ENCODE peak calls at places on chromosome 21, in five cellular contexts. E is fibroblast of lung; J is mucosa of descending colon; L is CD4-positive, alpha-beta memory T cell; Y is ovary. G is an unnamed sample. For H3K4me1, the result is how much of the 10 kb centered on the place peaks cover.

GRCh38 chr21:17730782-17731181 is 88.4 kb downstream of the C21orf91 start:
- DNase-seq in E (peak), J (no peak), L (no peak), Y (no peak), G (no peak)

GRCh38 chr21:17191346-17191993 is 321.4 kb upstream of the CXADR start:
- DNase-seq in E (no peak), J (no peak), L (no peak), Y (no peak), G (no peak)

GRCh38 chr21:32483293-32483595 is 70.7 kb downstream of the EVA1C start:
- DNase-seq in E (no peak), J (no peak), L (no peak), Y (no peak), G (no peak)

GRCh38 chr21:37561941-37562919 is 195.7 kb downstream of the DYRK1A start:
- DNase-seq in E (no peak), J (no peak), L (no peak), Y (no peak), G (no peak)

GRCh38 chr21:43325968-43326367 is 101.0 kb downstream of the SIK1 start:
- DNase-seq in E (no peak), J (no peak), L (no peak), Y (no peak), G (no peak)

GRCh38 chr21:39546522-39546921 is 66.2 kb upstream of the B3GALT5 start:
- DNase-seq in E (no peak), J (no peak), L (no peak), Y (no peak), G (no peak)

GRCh38 chr21:24895885-24896734 is 711.2 kb downstream of the MRPL39 start:
- DNase-seq in E (peak), J (no peak), L (no peak), Y (peak), G (no peak)

GRCh38 chr21:29717659-29718058 is 222.1 kb downstream of the GRIK1 start:
- DNase-seq in E (no peak), J (no peak), L (no peak), Y (no peak), G (no peak)

GRCh38 chr21:26881504-26882228 is 36.5 kb upstream of the ADAMTS1 start:
- DNase-seq in E (peak), J (no peak), L (no peak), Y (no peak), G (no peak)

GRCh38 chr21:25313891-25314646 is 293.2 kb downstream of the MRPL39 start:
- DNase-seq in E (peak), J (no peak), L (no peak), Y (no peak), G (no peak)

GRCh38 chr21:44871576-44872265 is 1.8 kb downstream of the PTTG1IP start:
- DNase-seq in E (peak), J (peak), L (no peak), Y (peak), G (peak)
- H3K4me1 ChIP-seq in E (under half), J (under half), L (half or more), Y (under half), G (half or more)

GRCh38 chr21:36113647-36114428 is 21.0 kb upstream of the CBR3 start:
- DNase-seq in E (no peak), J (peak), L (peak), Y (no peak), G (peak)

GRCh38 chr21:36105327-36105842 is 29.5 kb upstream of the CBR3 start:
- DNase-seq in E (no peak), J (no peak), L (no peak), Y (no peak), G (no peak)

GRCh38 chr21:36104306-36105300 is 30.3 kb upstream of the CBR3 start:
- DNase-seq in E (peak), J (peak), L (peak), Y (peak), G (no peak)

GRCh38 chr21:36111238-36111637 is 23.6 kb upstream of the CBR3 start:
- DNase-seq in E (no peak), J (no peak), L (no peak), Y (no peak), G (peak)

GRCh38 chr21:36109868-36110267 is 25.0 kb upstream of the CBR3 start:
- DNase-seq in E (no peak), J (no peak), L (no peak), Y (no peak), G (no peak)
- H3K4me1 ChIP-seq in E (under half), J (under half), L (under half), Y (under half), G (under half)

GRCh38 chr21:33658919-33659318 is 16.6 kb downstream of the ITSN1 start:
- DNase-seq in E (no peak), J (no peak), L (no peak), Y (no peak), G (no peak)
- H3K4me1 ChIP-seq in E (under half), J (under half), L (under half), Y (under half), G (under half)

GRCh38 chr21:41875086-41875485 is 4.1 kb downstream of the PRDM15 start:
- DNase-seq in E (no peak), J (no peak), L (no peak), Y (no peak), G (no peak)
- H3K4me1 ChIP-seq in E (under half), J (under half), L (under half), Y (under half), G (under half)